ENCODE peak calls at places on chromosomes 6 and 20, in ten cellular contexts. B is A549, X is tibial nerve, R is gastrocnemius medialis, L is stomach, Z is uterus, H is ovary, E is body of pancreas, W is esophagus squamous epithelium, V is IMR-90. Y is an unnamed sample.

GRCh38 chr6:16127471-16127870 is 1.4 kb upstream of the MYLIP start:
- DNase-seq in B (no peak), X (no peak), R (no peak), L (no peak), Z (no peak), H (no peak), E (no peak), W (no peak), V (no peak), Y (no peak)

GRCh38 chr6:27234576-27234975 is 12.9 kb upstream of the PRSS16 start:
- DNase-seq in B (no peak), X (no peak), R (no peak), L (no peak), Z (no peak), H (no peak), E (no peak), W (no peak), V (no peak), Y (no peak)

GRCh38 chr6:92427408-92427905 is 991.9 kb downstream of the EPHA7 start:
- DNase-seq in B (no peak), X (no peak), R (no peak), L (no peak), Z (no peak), H (no peak), E (no peak), W (no peak), V (no peak), Y (no peak)

GRCh38 chr6:11604836-11605506 is 67.4 kb downstream of the TMEM170B start:
- DNase-seq in B (no peak), X (peak; percentile 75), R (peak; percentile 30), L (no peak), Z (no peak), H (peak; percentile 32), E (no peak), W (no peak), V (no peak), Y (no peak)

GRCh38 chr20:25296094-25297093 is 48.5 kb downstream of the PYGB start:
- DNase-seq in B (peak; percentile 71), X (no peak), R (no peak), L (no peak), Z (no peak), H (no peak), E (no peak), W (no peak), V (peak; percentile 24), Y (no peak)

GRCh38 chr20:52217689-52218395 is 26.3 kb upstream of the ZFP64 start:
- DNase-seq in B (no peak), X (no peak), R (no peak), L (no peak), Z (no peak), H (no peak), E (no peak), W (no peak), V (no peak), Y (no peak)

GRCh38 chr20:51634257-51634656 is 91.7 kb upstream of the NFATC2 start:
- DNase-seq in B (no peak), X (peak; percentile 27), R (no peak), L (no peak), Z (no peak), H (no peak), E (peak; percentile 81), W (no peak), V (peak; percentile 44), Y (no peak)

GRCh38 chr6:125310994-125311649 is 9.4 kb upstream of the HDDC2 start:
- DNase-seq in B (peak; percentile 30), X (peak; percentile 60), R (no peak), L (no peak), Z (no peak), H (peak; percentile 34), E (no peak), W (no peak), V (peak; percentile 64), Y (no peak)

GRCh38 chr6:44080561-44081521 is 46.4 kb downstream of the MRPL14 start:
- DNase-seq in B (no peak), X (no peak), R (no peak), L (no peak), Z (no peak), H (no peak), E (no peak), W (no peak), V (no peak), Y (no peak)

GRCh38 chr6:2259002-2259494 is 13.6 kb upstream of the GMDS start:
- DNase-seq in B (no peak), X (no peak), R (no peak), L (peak; percentile 65), Z (no peak), H (no peak), E (no peak), W (no peak), V (no peak), Y (no peak)

GRCh38 chr6:7143161-7143974 is 35.6 kb downstream of the RREB1 start:
- DNase-seq in B (no peak), X (no peak), R (no peak), L (no peak), Z (no peak), H (no peak), E (no peak), W (no peak), V (no peak), Y (no peak)

GRCh38 chr6:158253248-158253647 is 59.0 kb upstream of the TULP4 start:
- DNase-seq in B (no peak), X (no peak), R (no peak), L (no peak), Z (no peak), H (no peak), E (no peak), W (no peak), V (no peak), Y (no peak)

GRCh38 chr20:46344488-46345162 is 36.3 kb upstream of the CDH22 start:
- DNase-seq in B (no peak), X (no peak), R (no peak), L (no peak), Z (no peak), H (no peak), E (no peak), W (no peak), V (no peak), Y (no peak)
- TF ChIP-seq POLR2A in B (no peak), X (no peak), R (no peak), L (no peak), Z (no peak), H (no peak), E (no peak), W (no peak), V (no peak), Y (no peak)

DNA sequence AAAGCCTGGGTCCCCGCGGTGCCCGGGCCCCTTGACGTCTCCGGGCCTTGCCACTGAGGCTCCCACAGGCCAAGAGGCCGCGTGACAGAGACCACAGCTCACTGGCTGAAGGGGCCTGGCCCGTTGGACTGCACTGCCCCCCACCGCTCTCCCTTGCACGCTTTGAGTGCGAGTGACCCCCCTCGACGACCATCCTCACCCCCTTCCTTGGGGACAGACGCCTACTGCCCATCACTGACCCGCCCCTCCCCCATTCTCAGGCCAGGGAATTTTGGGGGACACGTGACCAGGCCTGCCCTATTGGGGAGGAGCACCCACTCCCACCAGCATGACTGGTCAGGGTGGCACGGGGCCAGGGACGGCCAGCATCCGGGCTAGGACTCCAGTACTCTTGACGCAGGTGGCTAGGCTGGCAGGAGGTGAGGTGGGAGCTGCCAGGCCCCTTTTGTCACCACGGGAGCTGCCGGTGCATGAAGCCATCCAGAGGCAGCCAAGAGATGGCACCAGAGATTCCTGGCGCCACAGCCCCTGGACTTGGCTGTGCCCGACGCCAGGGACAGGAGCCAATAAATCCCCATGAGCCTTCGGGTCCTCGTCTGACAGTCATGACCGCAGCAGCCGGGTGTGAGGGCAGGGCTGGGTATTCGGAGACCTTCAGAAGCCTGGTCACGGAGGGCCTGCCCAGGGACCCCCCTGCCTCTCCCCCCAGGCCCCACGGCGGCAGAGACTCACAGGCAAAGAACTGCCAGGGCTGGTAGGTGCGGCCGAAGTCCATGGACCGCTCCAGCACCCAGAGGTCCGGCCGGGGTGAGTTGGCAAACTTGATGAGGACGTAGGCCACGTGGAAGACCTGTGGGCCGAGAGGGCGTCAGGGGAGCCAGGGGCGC is 14.5 kb downstream of the LAMA5 start:
- DNase-seq in B (peak; percentile 66), X (no peak), R (peak; percentile 80), L (peak; percentile 58), Z (peak; percentile 72), H (no peak), E (no peak), W (no peak), V (no peak), Y (peak; percentile 96)
- TF ChIP-seq CTCF in B (peak; percentile 38), X (peak; percentile 64), R (no peak), L (no peak), Z (peak; percentile 43), H (no peak), E (no peak), W (peak; percentile 16), V (no peak), Y (peak; percentile 18)

GRCh38 chr20:22353586-22353985 is 230.8 kb downstream of the FOXA2 start:
- DNase-seq in B (no peak), X (no peak), R (no peak), L (no peak), Z (no peak), H (no peak), E (no peak), W (no peak), V (no peak), Y (no peak)

GRCh38 chr20:22352019-22352418 is 232.4 kb downstream of the FOXA2 start:
- DNase-seq in B (no peak), X (no peak), R (no peak), L (no peak), Z (no peak), H (no peak), E (no peak), W (no peak), V (no peak), Y (no peak)

GRCh38 chr20:22346716-22347115 is 237.7 kb downstream of the FOXA2 start:
- DNase-seq in B (no peak), X (no peak), R (no peak), L (no peak), Z (no peak), H (no peak), E (no peak), W (no peak), V (no peak), Y (no peak)

GRCh38 chr20:22348010-22348409 is 236.4 kb downstream of the FOXA2 start:
- DNase-seq in B (no peak), X (no peak), R (no peak), L (no peak), Z (no peak), H (no peak), E (no peak), W (no peak), V (no peak), Y (no peak)

DNA sequence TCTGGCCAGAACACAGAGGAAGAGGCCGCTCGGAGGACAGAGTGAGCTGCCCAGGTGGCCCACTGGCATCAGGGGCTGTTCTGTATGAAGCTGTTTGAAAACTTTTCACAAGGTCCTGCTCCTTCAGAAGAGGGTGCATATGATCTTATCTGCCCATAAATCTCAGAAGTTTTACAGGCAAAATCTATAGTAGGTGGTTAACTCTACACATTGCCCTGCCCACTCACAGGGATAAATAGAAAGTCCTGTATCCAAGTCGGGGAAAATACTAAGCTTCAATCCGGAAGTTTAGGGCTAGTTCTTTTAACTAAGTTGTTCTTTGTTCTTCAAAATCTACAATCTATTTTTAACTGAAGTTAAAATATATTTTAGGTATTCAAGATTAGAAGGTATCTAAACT is 233.7 kb downstream of the FOXA2 start:
- DNase-seq in B (no peak), X (no peak), R (no peak), L (no peak), Z (no peak), H (no peak), E (no peak), W (no peak), V (no peak), Y (no peak)
- H3K27ac ChIP-seq in B (no peak overlapping the region), X (no peak overlapping the region), R (no peak overlapping the region), L (no peak overlapping the region), Z (no peak overlapping the region), H (no peak overlapping the region), E (no peak overlapping the region), W (no peak overlapping the region), V (no peak overlapping the region), Y (no peak overlapping the region)

GRCh38 chr6:35729722-35730121 is 7.1 kb upstream of the ARMC12 start:
- DNase-seq in B (no peak), X (no peak), R (no peak), L (no peak), Z (no peak), H (no peak), E (no peak), W (no peak), V (no peak), Y (no peak)
- TF ChIP-seq POLR2A in B (no peak), X (no peak), R (no peak), L (no peak), Z (no peak), H (no peak), E (no peak), W (no peak), V (no peak), Y (no peak)

Y was measured in sigmoid colon.